ENCODE peak calls at places on chromosome 11, in four cellular contexts. Y is fibroblast of pulmonary artery, T is stromal cell of bone marrow, X is Daoy. N is an unnamed sample.

GRCh38 chr11:117217141-117217609 is 14.7 kb downstream of the PCSK7 start:
- DNase-seq in Y (peak; percentile 98), T (no peak), X (no peak), N (no peak)

GRCh38 chr11:101176381-101176780 is 46.8 kb upstream of the PGR start:
- DNase-seq in Y (no peak), X (no peak), T (no peak), N (no peak)

GRCh38 chr11:17750817-17751165 is 16.2 kb downstream of the KCNC1 start:
- DNase-seq in T (no peak), X (no peak), Y (no peak), N (no peak)

GRCh38 chr11:31246451-31247165 is 122.9 kb downstream of the DCDC1 start:
- DNase-seq in X (no peak), Y (peak; percentile 49), T (peak; percentile 48), N (no peak)

GRCh38 chr11:3837793-3838192 is 3.0 kb downstream of the RHOG start:
- DNase-seq in Y (peak; percentile 47), X (no peak), T (no peak), N (peak; percentile 77)

GRCh38 chr11:35003658-35004057 is 87.2 kb downstream of the PDHX start:
- DNase-seq in X (peak; percentile 25), Y (no peak), T (no peak), N (no peak)

GRCh38 chr11:46391578-46392420 is at the start of gene CHRM4:
- DNase-seq in X (peak; percentile 71), Y (peak; percentile 34), T (no peak), N (no peak)

GRCh38 chr11:9535189-9535781 is 38.2 kb upstream of the WEE1 start:
- DNase-seq in T (peak; percentile 34), Y (peak; percentile 90), X (peak; percentile 79), N (peak; percentile 86)

GRCh38 chr11:7385532-7385931 is 99.8 kb upstream of the OLFML1 start:
- DNase-seq in X (no peak), Y (no peak), T (no peak), N (no peak)

GRCh38 chr11:12090061-12090572 is 20.3 kb upstream of the MICAL2 start:
- DNase-seq in Y (peak; percentile 48), X (peak; percentile 86), T (no peak), N (peak; percentile 54)

GRCh38 chr11:70466596-70466995 is 68.3 kb downstream of the CTTN start:
- DNase-seq in Y (no peak), X (no peak), T (no peak), N (no peak)

GRCh38 chr11:68380786-68381622 is 68.6 kb downstream of the LRP5 start:
- DNase-seq in T (no peak), Y (peak; percentile 34), X (no peak), N (no peak)

GRCh38 chr11:94519478-94520084 is 7.3 kb downstream of the C11orf97 start:
- DNase-seq in Y (peak; percentile 59), X (no peak), T (no peak), N (no peak)

N was measured in lower lobe of right lung.